ENCODE peak calls at places on chromosomes 1 and 21, in six cellular contexts. K is HL-60; N is cardiac muscle cell; B is heart left ventricle; E is tibial nerve; Q is CD8-positive, alpha-beta T cell. M is an unnamed sample.

GRCh38 chr1:228459091-228459993 is 27.8 kb upstream of the RNF187 start:
- DNase-seq in K (peak; percentile 49), N (peak; percentile 84), B (peak; percentile 69), E (peak; percentile 41), Q (peak; percentile 46), M (peak; percentile 62)

GRCh38 chr1:201093962-201094361 is 18.3 kb downstream of the CACNA1S start:
- DNase-seq in K (no peak), N (no peak), B (no peak), E (no peak), Q (no peak), M (peak; percentile 41)

GRCh38 chr1:23598424-23598823 is 39.1 kb upstream of the ID3 start:
- DNase-seq in K (no peak), N (no peak), B (peak; percentile 12), E (no peak), Q (no peak), M (no peak)

GRCh38 chr1:26373789-26374188 is 1.2 kb upstream of the ZNF683 start:
- DNase-seq in K (no peak), N (no peak), B (no peak), E (no peak), Q (no peak), M (no peak)

GRCh38 chr1:33390550-33390949 is 40.3 kb downstream of the PHC2 start:
- DNase-seq in K (no peak), N (peak; percentile 25), B (no peak), E (no peak), Q (no peak), M (no peak)

GRCh38 chr21:42468511-42469131 is 27.4 kb downstream of the RSPH1 start:
- DNase-seq in K (no peak), N (no peak), B (no peak), E (no peak), Q (no peak), M (no peak)

GRCh38 chr1:89939059-89939570 is 55.8 kb upstream of the ZNF326 start:
- DNase-seq in K (no peak), N (no peak), B (no peak), E (no peak), Q (no peak), M (no peak)

GRCh38 chr1:72845342-72845741 is 563.0 kb upstream of the NEGR1 start:
- DNase-seq in K (no peak), N (peak; percentile 4), B (no peak), E (no peak), Q (no peak), M (no peak)

GRCh38 chr1:154760469-154760933 is 109.6 kb downstream of the KCNN3 start:
- DNase-seq in K (peak; percentile 36), N (peak; percentile 27), B (peak; percentile 88), E (no peak), Q (peak; percentile 88), M (no peak)

GRCh38 chr1:58983633-58984301 is 199.9 kb upstream of the JUN start:
- DNase-seq in K (no peak), N (no peak), B (no peak), E (no peak), Q (no peak), M (no peak)

GRCh38 chr1:245986404-245987221 is 520.5 kb downstream of the SMYD3 start:
- DNase-seq in K (no peak), N (peak; percentile 88), B (no peak), E (no peak), Q (no peak), M (no peak)

GRCh38 chr1:215710340-215710971 is 143.4 kb downstream of the KCTD3 start:
- DNase-seq in K (peak; percentile 45), N (peak; percentile 58), B (no peak), E (no peak), Q (no peak), M (no peak)

GRCh38 chr1:234517087-234517802 is 38.3 kb upstream of the TARBP1 start:
- DNase-seq in K (no peak), N (no peak), B (no peak), E (no peak), Q (no peak), M (no peak)

GRCh38 chr1:99507906-99508732 is 137.8 kb upstream of the PALMD start:
- DNase-seq in K (no peak), N (no peak), B (peak; percentile 42), E (no peak), Q (no peak), M (no peak)

GRCh38 chr1:180187626-180188025 is 33.0 kb downstream of the QSOX1 start:
- DNase-seq in K (no peak), N (no peak), B (no peak), E (no peak), Q (no peak), M (no peak)
- TF ChIP-seq CTCF in K (no peak), N (no peak), B (no peak), E (no peak), Q (no peak), M (no peak)

DNA sequence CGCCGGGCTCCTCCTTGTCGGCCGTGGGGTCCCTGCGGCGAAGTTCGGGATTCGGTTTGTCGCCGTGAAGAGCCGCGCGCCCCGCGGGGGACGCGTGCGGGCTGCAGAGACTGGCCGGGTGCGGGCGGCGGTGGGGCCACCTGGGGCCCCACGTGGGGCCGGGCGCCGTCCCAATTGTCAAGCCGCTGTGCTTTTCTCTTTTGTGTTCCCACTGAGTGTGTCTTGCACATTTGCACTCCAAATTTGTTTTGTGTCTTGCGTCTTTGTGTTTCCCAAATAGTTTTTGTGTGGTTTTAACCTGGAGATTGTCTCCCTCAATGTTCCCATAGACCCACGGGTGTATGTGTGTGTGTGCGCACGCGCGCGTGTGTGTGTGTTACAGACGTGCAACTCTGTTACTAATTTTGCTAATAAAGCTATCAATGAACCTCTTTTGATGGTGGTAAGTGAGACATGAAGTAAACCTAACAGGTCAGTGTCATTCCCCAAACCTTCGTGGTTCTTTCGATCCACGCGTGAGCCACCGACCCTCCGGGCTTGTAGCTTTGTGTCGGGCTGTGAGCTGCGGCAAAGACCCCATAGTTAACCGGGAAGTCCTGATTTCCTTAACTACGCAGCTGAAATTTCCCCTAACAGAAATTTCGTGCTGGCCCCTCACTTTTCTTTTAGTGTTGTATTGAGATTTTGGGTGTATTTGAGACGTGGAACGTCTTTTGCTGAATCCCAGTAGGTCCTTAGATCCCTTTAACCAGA is 709 bp downstream of the PRDM2 start:
- DNase-seq in K (peak; percentile 39), N (peak; percentile 46), B (peak; percentile 74), E (no peak), Q (peak; percentile 57), M (peak; percentile 67)
- H3K27ac ChIP-seq in K (peak overlapping the region; percentile 77), N (no peak overlapping the region), B (peak overlapping the region; percentile 94), E (peak overlapping the region; percentile 79), Q (peak overlapping the region; percentile 94), M (peak overlapping the region; percentile 84)

DNA sequence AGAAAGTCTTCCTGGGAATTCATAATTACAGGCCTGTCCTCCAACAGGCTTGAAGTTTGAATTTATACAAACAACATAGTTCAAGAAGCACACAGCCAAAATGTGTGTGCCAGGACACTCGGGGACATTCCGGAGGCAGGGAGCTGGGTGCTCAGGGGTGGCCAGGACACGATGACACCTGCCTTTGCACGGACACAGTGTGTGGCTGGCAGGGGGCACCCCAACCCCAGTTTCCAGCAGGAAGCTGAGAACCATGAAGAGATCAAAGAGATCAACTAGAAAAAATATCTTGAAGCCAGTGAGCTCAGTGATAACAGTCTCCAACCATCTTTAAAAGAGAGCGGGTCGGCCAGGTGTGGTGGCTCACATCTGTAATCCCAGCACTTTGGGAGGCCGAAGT is 32.5 kb upstream of the TRAPPC10 start:
- DNase-seq in K (no peak), N (no peak), B (no peak), E (no peak), Q (no peak), M (no peak)
- TF ChIP-seq CTCF in K (no peak), N (peak; percentile 10), B (no peak), E (peak; percentile 11), Q (no peak), M (no peak)

DNA sequence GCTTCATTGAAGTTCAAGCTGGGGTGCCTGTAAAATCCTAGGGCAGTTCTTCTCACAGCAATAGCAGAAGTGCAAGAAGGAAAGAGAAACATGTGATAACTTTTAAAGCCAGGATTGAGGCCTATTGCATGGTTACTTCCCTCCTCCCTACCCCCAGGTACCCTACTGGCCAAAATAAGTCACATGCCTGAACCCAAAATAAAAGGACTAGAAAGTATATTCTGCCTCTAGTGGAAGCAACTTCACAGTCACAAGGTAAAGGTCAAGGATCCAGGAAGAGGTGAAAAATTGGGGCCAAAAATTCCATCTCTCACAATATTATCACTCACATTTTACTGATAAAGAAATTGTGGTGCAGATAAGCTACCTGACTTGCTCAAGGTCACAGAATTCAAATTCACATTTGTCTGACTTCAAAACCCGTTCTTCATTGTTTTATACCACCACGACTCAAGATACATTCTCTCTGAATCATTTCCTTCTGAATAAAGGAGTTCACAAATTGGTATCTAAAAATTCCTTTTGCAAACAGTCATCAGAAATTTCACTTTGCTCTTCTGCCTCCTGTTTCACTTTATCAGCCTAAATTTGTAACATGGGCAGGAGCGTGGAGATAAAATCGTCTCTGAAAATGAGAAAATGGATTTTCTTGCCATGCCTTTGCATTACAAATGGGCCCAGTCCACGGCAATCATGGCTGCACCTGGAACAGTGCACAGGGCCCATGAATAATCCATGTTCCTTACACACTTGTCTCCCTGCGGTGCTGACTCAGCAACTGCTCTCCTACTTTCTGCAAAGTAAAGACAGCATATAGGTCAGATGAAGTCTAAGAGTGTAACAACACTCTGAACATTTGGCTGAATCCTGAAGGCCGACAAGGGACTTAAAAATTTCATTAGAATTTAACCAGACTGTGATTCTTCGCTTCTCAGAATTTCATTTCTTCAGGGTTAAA is 485.3 kb upstream of the NFIA start:
- DNase-seq in K (no peak), N (peak; percentile 54), B (no peak), E (no peak), Q (no peak), M (no peak)
- H3K27ac ChIP-seq in K (no peak overlapping the region), N (no peak overlapping the region), B (no peak overlapping the region), E (no peak overlapping the region), Q (no peak overlapping the region), M (no peak overlapping the region)

GRCh38 chr1:168452329-168452728 is 91.5 kb downstream of the XCL2 start:
- DNase-seq in K (no peak), N (no peak), B (no peak), E (no peak), Q (no peak), M (no peak)
- TF ChIP-seq CTCF in K (no peak), N (peak; percentile 18), B (no peak), E (no peak), Q (no peak), M (no peak)

GRCh38 chr1:2130871-2131289 is 63.7 kb downstream of the FAAP20 start:
- DNase-seq in K (no peak), N (no peak), B (peak; percentile 58), E (no peak), Q (no peak), M (no peak)

GRCh38 chr1:2128189-2128901 is 66.2 kb downstream of the FAAP20 start:
- DNase-seq in K (no peak), N (no peak), B (peak; percentile 48), E (no peak), Q (no peak), M (no peak)

GRCh38 chr1:2130156-2130555 is 64.4 kb downstream of the FAAP20 start:
- DNase-seq in K (no peak), N (no peak), B (peak; percentile 33), E (no peak), Q (no peak), M (no peak)

GRCh38 chr1:2127181-2128145 is 67.1 kb downstream of the FAAP20 start:
- DNase-seq in K (peak; percentile 62), N (no peak), B (peak; percentile 73), E (no peak), Q (no peak), M (peak; percentile 30)

GRCh38 chr1:2129256-2129943 is 65.2 kb downstream of the FAAP20 start:
- DNase-seq in K (no peak), N (no peak), B (peak; percentile 12), E (no peak), Q (no peak), M (no peak)
- H3K27ac ChIP-seq in K (no peak overlapping the region), N (peak overlapping the region; percentile 62), B (no peak overlapping the region), E (no peak overlapping the region), Q (no peak overlapping the region), M (no peak overlapping the region)

M was measured in psoas muscle.